ENCODE peak calls at places on chromosomes 13 and 19, in seven cellular contexts. A is PC-9, H is IMR-90, C is stomach, D is AG04450, Y is psoas muscle, L is left lung. B is an unnamed sample. For H3K9me3, the result is how much of the 10 kb centered on the place peaks cover.

GRCh38 chr13:95494082-95494681 is 58.3 kb upstream of the CLDN10 start:
- DNase-seq in H (peak), C (no peak), A (no peak), L (no peak), Y (no peak), D (peak), B (peak)

GRCh38 chr19:18321729-18322091 is 1.2 kb downstream of the LSM4 start:
- DNase-seq in Y (no peak), L (no peak), H (peak), D (no peak), A (no peak), C (no peak), B (no peak)

GRCh38 chr13:60655268-60655667 is 258.2 kb downstream of the TDRD3 start:
- DNase-seq in D (no peak), H (no peak), Y (no peak), A (no peak), C (no peak), L (no peak), B (no peak)

GRCh38 chr13:54194233-54195024 is 1165.8 kb downstream of the OLFM4 start:
- DNase-seq in D (no peak), H (no peak), A (no peak), Y (no peak), C (no peak), L (no peak), B (no peak)

GRCh38 chr19:7645159-7645558 is 8.2 kb downstream of the STXBP2 start:
- DNase-seq in C (no peak), Y (no peak), A (no peak), H (no peak), L (no peak), D (no peak), B (no peak)

GRCh38 chr13:21012841-21013681 is 48.3 kb downstream of the LATS2 start:
- DNase-seq in D (no peak), H (no peak), Y (no peak), A (no peak), C (no peak), L (no peak), B (no peak)

GRCh38 chr19:40576181-40576584 is 490 bp upstream of the SHKBP1 start:
- DNase-seq in D (no peak), C (no peak), H (no peak), A (no peak), L (no peak), Y (peak), B (no peak)

GRCh38 chr19:34254552-34255432 is at the start of gene GARRE1:
- DNase-seq in Y (peak), A (peak), L (no peak), C (peak), H (peak), D (no peak), B (peak)

GRCh38 chr19:52640916-52641315 is 2.8 kb upstream of the ZNF83 start:
- DNase-seq in A (no peak), H (no peak), D (no peak), C (no peak), Y (no peak), L (no peak), B (no peak)

GRCh38 chr19:6521718-6522646 is 8.8 kb upstream of the TNFSF9 start:
- DNase-seq in D (no peak), L (no peak), Y (no peak), A (no peak), C (peak), H (no peak), B (no peak)

GRCh38 chr19:1251233-1251502 is 2.8 kb downstream of the MIDN start:
- DNase-seq in C (peak), Y (peak), A (no peak), D (no peak), L (no peak), H (peak), B (peak)

GRCh38 chr13:42174344-42175162 is 97.4 kb upstream of the AKAP11 start:
- DNase-seq in L (no peak), C (no peak), Y (no peak), H (peak), D (peak), A (no peak), B (peak)

GRCh38 chr13:34420975-34421719 is 520.9 kb upstream of the NBEA start:
- DNase-seq in H (no peak), L (no peak), A (no peak), D (no peak), C (no peak), Y (no peak), B (no peak)

GRCh38 chr19:18233224-18233825 is 7.1 kb upstream of the PDE4C start:
- DNase-seq in D (no peak), C (peak), A (peak), H (peak), Y (peak), L (no peak), B (peak)

GRCh38 chr19:39413269-39413902 is 917 bp downstream of the PLEKHG2 start:
- DNase-seq in C (no peak), Y (peak), L (peak), A (peak), D (no peak), H (peak), B (peak)

GRCh38 chr19:38736036-38736412 is 8.2 kb downstream of the CAPN12 start:
- DNase-seq in D (no peak), Y (peak), C (peak), L (no peak), A (peak), H (no peak), B (no peak)

GRCh38 chr13:109368230-109368629 is 418.2 kb downstream of the IRS2 start:
- DNase-seq in C (no peak), L (no peak), D (no peak), H (no peak), Y (no peak), A (no peak), B (no peak)

GRCh38 chr13:58097831-58098230 is 466.3 kb downstream of the PCDH17 start:
- DNase-seq in C (no peak), L (no peak), A (no peak), Y (no peak), H (no peak), D (no peak), B (no peak)
- H3K9me3 ChIP-seq in C (under half), L (under half), A (under half), Y (under half), H (under half), D (under half), B (under half)

GRCh38 chr13:98658131-98658530 is 81.2 kb upstream of the STK24 start:
- DNase-seq in Y (no peak), L (no peak), H (no peak), D (no peak), C (no peak), A (peak), B (no peak)
- H3K4me3 ChIP-seq in Y (no peak), L (peak), H (no peak), D (no peak), C (no peak), A (no peak), B (no peak)

GRCh38 chr19:58129284-58129683 is 21.3 kb downstream of the ZNF329 start:
- DNase-seq in L (no peak), A (no peak), D (no peak), Y (no peak), C (no peak), H (no peak), B (no peak)
- H3K9me3 ChIP-seq in L (half or more), A (half or more), D (half or more), Y (half or more), C (half or more), H (half or more), B (under half)

GRCh38 chr19:48945415-48945814 is 9.3 kb upstream of the BAX start:
- DNase-seq in C (no peak), D (no peak), L (no peak), Y (no peak), H (no peak), A (no peak), B (no peak)

GRCh38 chr19:48946789-48947542 is 7.7 kb upstream of the BAX start:
- DNase-seq in Y (no peak), C (no peak), L (no peak), H (no peak), D (no peak), A (no peak), B (no peak)

GRCh38 chr19:48945817-48946216 is 8.9 kb upstream of the BAX start:
- DNase-seq in D (no peak), L (no peak), C (no peak), H (no peak), Y (no peak), A (no peak), B (no peak)

GRCh38 chr19:48940902-48941301 is 7.4 kb downstream of the DHDH start:
- DNase-seq in C (no peak), A (no peak), Y (no peak), L (no peak), H (no peak), D (no peak), B (no peak)

DNA sequence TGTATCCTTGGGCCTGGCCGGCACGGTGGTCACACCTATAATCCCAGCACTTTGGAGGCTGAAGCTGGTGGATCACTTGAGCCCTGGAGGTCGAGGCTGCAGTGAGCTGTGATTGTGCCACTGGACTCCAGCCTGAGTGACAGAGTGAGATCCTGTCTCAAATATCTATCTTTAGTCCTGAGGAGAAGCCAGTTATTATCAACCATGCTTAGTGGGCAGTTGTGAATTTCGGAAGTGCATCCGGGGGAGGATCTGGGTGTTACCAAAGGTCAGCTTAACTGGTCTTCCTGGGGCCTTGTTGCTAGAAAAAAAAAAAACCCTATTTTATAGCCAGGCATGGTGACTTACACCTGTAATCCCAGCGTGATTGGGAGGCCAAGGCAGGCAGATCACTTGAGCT is 9.6 kb downstream of the DHDH start:
- DNase-seq in Y (no peak), H (no peak), A (no peak), L (no peak), D (no peak), C (no peak), B (no peak)
- H3K4me3 ChIP-seq in Y (no peak), H (no peak), A (no peak), L (no peak), D (no peak), C (no peak), B (no peak)

DNA sequence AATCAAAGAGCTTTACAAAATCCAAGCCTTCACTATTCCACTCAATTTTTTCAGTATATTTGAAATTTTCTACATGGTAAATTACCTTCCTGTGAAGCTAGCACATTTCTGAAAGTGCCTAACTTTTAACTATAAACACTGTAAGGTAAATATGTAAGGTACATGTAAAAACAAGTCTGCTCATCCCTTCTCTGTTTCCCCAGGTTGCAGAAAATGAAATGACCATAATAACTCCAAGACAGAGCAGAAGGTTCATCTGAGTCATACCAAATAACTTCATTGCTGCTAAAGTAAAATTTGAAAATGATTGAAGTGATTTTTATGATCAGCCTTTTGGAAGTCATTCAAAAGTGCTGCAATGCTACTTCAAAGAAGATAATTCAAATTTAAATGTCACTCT is 28.6 kb downstream of the FGF14 start:
- DNase-seq in H (no peak), Y (no peak), C (no peak), L (no peak), D (no peak), A (no peak), B (no peak)
- H3K9me3 ChIP-seq in H (under half), Y (under half), C (under half), L (under half), D (under half), A (under half), B (under half)